ENCODE peak calls at places on chromosome 12, in six cellular contexts. Z is ELF-1; C is AML-193; T is HL-60; O is activated T-cell treated with anti-CD3 and anti-CD28 coated beads, Interleukin-2, amount 50 U/mL, for 4 hours; R is uterus. W is an unnamed sample.

GRCh38 chr12:110046451-110047187 is 1.7 kb downstream of the C12orf76 start:
- DNase-seq in T (peak), Z (no peak), R (no peak), C (peak), O (no peak), W (no peak)

GRCh38 chr12:63889721-63890509 is 45.4 kb downstream of the SRGAP1 start:
- DNase-seq in T (no peak), C (no peak), O (no peak), Z (no peak), R (no peak), W (no peak)

GRCh38 chr12:26297386-26298070 is 102.2 kb downstream of the SSPN start:
- DNase-seq in Z (no peak), O (no peak), R (no peak), C (no peak), T (no peak), W (no peak)

GRCh38 chr12:92070054-92070863 is 75.4 kb downstream of the BTG1 start:
- DNase-seq in Z (no peak), C (no peak), O (no peak), R (peak), T (peak), W (no peak)

GRCh38 chr12:54658306-54659264 is 10.4 kb upstream of the DCD start:
- DNase-seq in T (peak), O (peak), Z (peak), C (peak), R (no peak), W (no peak)

GRCh38 chr12:119334459-119335170 is at the start of gene CCDC60:
- DNase-seq in O (no peak), T (no peak), C (no peak), Z (peak), R (no peak), W (no peak)

GRCh38 chr12:104136577-104136976 is 1.4 kb downstream of the NFYB start:
- DNase-seq in O (no peak), R (no peak), T (no peak), Z (no peak), C (no peak), W (no peak)

GRCh38 chr12:89672589-89672979 is 36.1 kb downstream of the ATP2B1 start:
- DNase-seq in C (no peak), O (no peak), Z (no peak), R (no peak), T (no peak), W (no peak)

GRCh38 chr12:15801770-15802393 is 12.7 kb upstream of the EPS8 start:
- DNase-seq in R (no peak), Z (peak), T (no peak), C (no peak), O (no peak), W (no peak)

GRCh38 chr12:65419284-65420072 is 141.0 kb downstream of the MSRB3 start:
- DNase-seq in R (no peak), C (no peak), Z (no peak), O (no peak), T (no peak), W (peak)

GRCh38 chr12:58584885-58585284 is 335.4 kb downstream of the LRIG3 start:
- DNase-seq in R (no peak), O (no peak), T (no peak), C (no peak), Z (no peak), W (no peak)

GRCh38 chr12:29032431-29032830 is 116.6 kb upstream of the FAR2 start:
- DNase-seq in O (no peak), C (no peak), Z (no peak), T (no peak), R (no peak), W (no peak)

GRCh38 chr12:101713059-101713682 is 15.7 kb downstream of the CHPT1 start:
- DNase-seq in T (no peak), O (no peak), R (peak), Z (peak), C (no peak), W (peak)